ENCODE peak calls at places on chromosomes 16 and 17, in nine cellular contexts. C is fibroblast of lung; K is lung; T is cardiac fibroblast; Z is GM23338; Q is CD8-positive, alpha-beta T cell; G is fibroblast of pulmonary artery; W is K562; F is AG04450. D is an unnamed sample.

GRCh38 chr16:28597692-28598261 is 927 bp upstream of the SULT1A2 start:
- DNase-seq in C (no peak), K (peak; percentile 54), T (peak; percentile 17), Z (peak; percentile 78), Q (no peak), G (no peak), W (peak; percentile 73), F (no peak), D (no peak)

GRCh38 chr16:78809535-78809934 is 710.1 kb downstream of the WWOX start:
- DNase-seq in C (no peak), K (no peak), T (no peak), Z (no peak), Q (no peak), G (no peak), W (no peak), F (no peak), D (no peak)

GRCh38 chr17:73121513-73121912 is 29.0 kb upstream of the SLC39A11 start:
- DNase-seq in C (no peak), K (no peak), T (no peak), Z (no peak), Q (no peak), G (no peak), W (no peak), F (no peak), D (no peak)

GRCh38 chr17:58734040-58734439 is 21.6 kb upstream of the PPM1E start:
- DNase-seq in C (no peak), K (no peak), T (no peak), Z (no peak), Q (no peak), G (no peak), W (no peak), F (no peak), D (no peak)

GRCh38 chr16:59697236-59697635 is 963.1 kb upstream of the GOT2 start:
- DNase-seq in C (peak; percentile 17), K (no peak), T (no peak), Z (no peak), Q (no peak), G (no peak), W (no peak), F (no peak), D (no peak)

GRCh38 chr17:17913695-17914332 is 58.4 kb downstream of the TOM1L2 start:
- DNase-seq in C (peak; percentile 87), K (peak; percentile 72), T (peak; percentile 81), Z (no peak), Q (peak; percentile 19), G (peak; percentile 76), W (peak; percentile 75), F (peak; percentile 73), D (peak; percentile 89)

GRCh38 chr17:6162892-6163291 is 92.7 kb downstream of the WSCD1 start:
- DNase-seq in C (no peak), K (no peak), T (no peak), Z (peak; percentile 21), Q (no peak), G (no peak), W (no peak), F (no peak), D (no peak)

GRCh38 chr17:49351572-49352140 is 10.4 kb downstream of the ZNF652 start:
- DNase-seq in C (no peak), K (no peak), T (no peak), Z (no peak), Q (no peak), G (no peak), W (no peak), F (no peak), D (no peak)

GRCh38 chr17:4485676-4486646 is 12.7 kb upstream of the SPNS2 start:
- DNase-seq in C (no peak), K (no peak), T (no peak), Z (no peak), Q (peak; percentile 49), G (no peak), W (no peak), F (no peak), D (no peak)

GRCh38 chr17:3558603-3559269 is 1.1 kb upstream of the TRPV3 start:
- DNase-seq in C (peak; percentile 64), K (no peak), T (peak; percentile 38), Z (no peak), Q (no peak), G (peak; percentile 45), W (no peak), F (peak; percentile 59), D (peak; percentile 17)

GRCh38 chr16:23836404-23837291 is 865 bp downstream of the PRKCB start:
- DNase-seq in C (no peak), K (peak; percentile 31), T (no peak), Z (peak; percentile 68), Q (peak; percentile 37), G (no peak), W (peak; percentile 72), F (no peak), D (no peak)

GRCh38 chr17:61414936-61415251 is 15.3 kb downstream of the TBX2 start:
- DNase-seq in C (no peak), K (no peak), T (no peak), Z (no peak), Q (no peak), G (no peak), W (no peak), F (no peak), D (no peak)

GRCh38 chr16:59658572-59658971 is 924.5 kb upstream of the GOT2 start:
- DNase-seq in C (no peak), K (no peak), T (no peak), Z (no peak), Q (no peak), G (no peak), W (no peak), F (no peak), D (no peak)

GRCh38 chr17:17738901-17739300 is 57.6 kb downstream of the RAI1 start:
- DNase-seq in C (no peak), K (no peak), T (peak; percentile 20), Z (no peak), Q (no peak), G (peak; percentile 24), W (no peak), F (no peak), D (no peak)

GRCh38 chr16:12160249-12160648 is 183.7 kb downstream of the SNX29 start:
- DNase-seq in C (no peak), K (no peak), T (peak; percentile 28), Z (no peak), Q (no peak), G (no peak), W (no peak), F (no peak), D (no peak)

GRCh38 chr17:79786930-79787643 is 9.1 kb downstream of the CBX2 start:
- DNase-seq in C (no peak), K (no peak), T (no peak), Z (no peak), Q (no peak), G (no peak), W (no peak), F (no peak), D (no peak)

GRCh38 chr17:1006054-1006453 is 9.1 kb downstream of the TIMM22 start:
- DNase-seq in C (no peak), K (no peak), T (no peak), Z (no peak), Q (no peak), G (no peak), W (no peak), F (no peak), D (no peak)

GRCh38 chr17:41325126-41325525 is 9.6 kb upstream of the KRTAP17-1 start:
- DNase-seq in C (no peak), K (no peak), T (no peak), Z (no peak), Q (no peak), G (no peak), W (no peak), F (no peak), D (no peak)

GRCh38 chr17:1422907-1423306 is 22.9 kb upstream of the YWHAE start:
- DNase-seq in C (peak; percentile 96), K (peak; percentile 53), T (peak; percentile 91), Z (no peak), Q (no peak), G (peak; percentile 96), W (no peak), F (peak; percentile 87), D (peak; percentile 96)

GRCh38 chr16:325375-326155 is 27.0 kb downstream of the AXIN1 start:
- DNase-seq in C (no peak), K (no peak), T (no peak), Z (no peak), Q (no peak), G (no peak), W (no peak), F (no peak), D (no peak)
- H3K4me3 ChIP-seq in C (no peak overlapping the region), K (no peak overlapping the region), T (no peak overlapping the region), Z (no peak overlapping the region), Q (peak overlapping the region; percentile 41), G (no peak overlapping the region), W (no peak overlapping the region), F (no peak overlapping the region), D (no peak overlapping the region)

GRCh38 chr17:10316986-10317834 is 55.6 kb downstream of the MYH13 start:
- DNase-seq in C (peak; percentile 54), K (peak; percentile 70), T (peak; percentile 79), Z (peak; percentile 80), Q (no peak), G (peak; percentile 53), W (peak; percentile 16), F (no peak), D (peak; percentile 2)
- TF ChIP-seq CTCF in C (peak; percentile 61), K (peak; percentile 21), T (peak; percentile 68), Z (peak; percentile 73), Q (peak; percentile 71), G (peak; percentile 54), W (peak; percentile 24), F (no peak), D (peak; percentile 87)

GRCh38 chr17:68594552-68594951 is 6.6 kb downstream of the FAM20A start:
- DNase-seq in C (no peak), K (no peak), T (no peak), Z (no peak), Q (no peak), G (no peak), W (no peak), F (no peak), D (no peak)

GRCh38 chr17:68598074-68598473 is 3.1 kb downstream of the FAM20A start:
- DNase-seq in C (no peak), K (no peak), T (no peak), Z (no peak), Q (no peak), G (no peak), W (no peak), F (no peak), D (no peak)

GRCh38 chr17:68595496-68595895 is 5.7 kb downstream of the FAM20A start:
- DNase-seq in C (no peak), K (no peak), T (peak; percentile 47), Z (no peak), Q (no peak), G (no peak), W (no peak), F (no peak), D (no peak)

GRCh38 chr17:68596411-68596945 is 4.7 kb downstream of the FAM20A start:
- DNase-seq in C (no peak), K (no peak), T (no peak), Z (no peak), Q (no peak), G (no peak), W (no peak), F (no peak), D (no peak)

GRCh38 chr17:68595986-68596385 is 5.2 kb downstream of the FAM20A start:
- DNase-seq in C (no peak), K (no peak), T (peak; percentile 11), Z (no peak), Q (no peak), G (no peak), W (no peak), F (no peak), D (no peak)
- H3K4me3 ChIP-seq in C (no peak overlapping the region), K (no peak overlapping the region), T (no peak overlapping the region), Z (no peak overlapping the region), Q (no peak overlapping the region), G (no peak overlapping the region), W (no peak overlapping the region), F (no peak overlapping the region), D (no peak overlapping the region)

GRCh38 chr16:88288303-88288702 is 94.5 kb upstream of the ZNF469 start:
- DNase-seq in C (no peak), K (no peak), T (no peak), Z (no peak), Q (no peak), G (no peak), W (no peak), F (no peak), D (no peak)
- TF ChIP-seq CTCF in C (no peak), K (no peak), T (no peak), Z (no peak), Q (no peak), G (no peak), W (no peak), F (no peak), D (no peak)

D was measured in foreskin fibroblast.